ENCODE peak calls at places on chromosome 21, in four cellular contexts. K is HS-5, S is GM23248, P is head of caudate nucleus. M is an unnamed sample.

GRCh38 chr21:31554511-31555022 is 104.9 kb upstream of the SOD1 start:
- DNase-seq in S (peak), K (no peak), P (peak), M (peak)

GRCh38 chr21:42980312-42980958 is 6.1 kb downstream of the PKNOX1 start:
- DNase-seq in S (no peak), K (no peak), P (no peak), M (no peak)

GRCh38 chr21:44931137-44931500 is 8.7 kb upstream of the SLX9 start:
- DNase-seq in P (no peak), S (peak), K (no peak), M (peak)

GRCh38 chr21:42117229-42118048 is 46.3 kb downstream of the UMODL1 start:
- DNase-seq in S (peak), K (peak), P (peak), M (peak)

GRCh38 chr21:45295576-45296365 is 8.1 kb upstream of the POFUT2 start:
- DNase-seq in K (no peak), S (peak), P (peak), M (peak)

GRCh38 chr21:35940074-35940927 is 120.0 kb downstream of the SETD4 start:
- DNase-seq in K (peak), S (peak), P (peak), M (peak)

GRCh38 chr21:43352568-43353281 is 74.2 kb downstream of the SIK1 start:
- DNase-seq in P (no peak), K (no peak), S (no peak), M (peak)

GRCh38 chr21:16572032-16572431 is 842.2 kb downstream of the USP25 start:
- DNase-seq in K (no peak), P (no peak), S (peak), M (peak)

GRCh38 chr21:33481314-33481943 is 1.7 kb upstream of the TMEM50B start:
- DNase-seq in K (no peak), P (no peak), S (peak), M (peak)

GRCh38 chr21:25862596-25862995 is 127.8 kb downstream of the GABPA start:
- DNase-seq in K (no peak), P (no peak), S (peak), M (peak)

GRCh38 chr21:45461369-45461750 is 56.4 kb downstream of the COL18A1 start:
- DNase-seq in P (no peak), K (no peak), S (no peak), M (no peak)

GRCh38 chr21:14866859-14867560 is 197.8 kb downstream of the NRIP1 start:
- DNase-seq in K (no peak), S (no peak), P (no peak), M (no peak)

GRCh38 chr21:41845310-41846032 is 33.7 kb downstream of the PRDM15 start:
- DNase-seq in K (no peak), S (peak), P (no peak), M (peak)

GRCh38 chr21:45029298-45029967 is 44.9 kb upstream of the ADARB1 start:
- DNase-seq in S (peak), K (no peak), P (peak), M (no peak)

GRCh38 chr21:38914531-38915385 is 109.0 kb downstream of the ETS2 start:
- DNase-seq in K (no peak), P (no peak), S (peak), M (peak)

GRCh38 chr21:28521932-28522826 is 470.5 kb downstream of the LTN1 start:
- DNase-seq in P (no peak), S (peak), K (no peak), M (peak)

GRCh38 chr21:21003701-21004100 is 5.5 kb downstream of the NCAM2 start:
- DNase-seq in S (peak), K (peak), P (no peak), M (peak)

GRCh38 chr21:43211085-43212071 is 42.6 kb downstream of the CRYAA start:
- DNase-seq in K (no peak), S (peak), P (peak), M (peak)

M was measured in ELR.